ENCODE peak calls at places on chromosomes 5 and 9, in nine cellular contexts. V is activated CD8-positive, alpha-beta memory T cell treated with anti-CD3 and anti-CD28 coated beads for 1 hour; N is T-helper 1 cell; Z is NCI-H446; U is IMR-90; X is LHCN-M2; G is iPS-NIHi11; P is NCI-H1092; I is breast epithelium. R is an unnamed sample.

GRCh38 chr5:169801324-169801777 is 164.3 kb downstream of the DOCK2 start:
- DNase-seq in P (no peak), G (no peak), I (no peak), Z (no peak), N (no peak), V (no peak), X (peak; percentile 30), U (peak; percentile 70), R (no peak)

GRCh38 chr9:135951889-135952663 is 9.1 kb downstream of the UBAC1 start:
- DNase-seq in I (no peak), N (no peak), U (peak; percentile 91), Z (no peak), V (no peak), X (peak; percentile 93), P (no peak), G (peak; percentile 49), R (peak; percentile 75)

GRCh38 chr5:6803981-6804550 is 90.8 kb downstream of the TENT4A start:
- DNase-seq in Z (no peak), V (no peak), U (no peak), P (no peak), G (no peak), X (peak; percentile 5), I (no peak), N (no peak), R (no peak)

GRCh38 chr5:92505145-92505544 is 1075.9 kb downstream of the NR2F1-AS1 start:
- DNase-seq in Z (no peak), P (no peak), G (no peak), N (no peak), V (no peak), U (peak; percentile 53), I (no peak), X (peak; percentile 49), R (no peak)

GRCh38 chr9:13429271-13429670 is 149.8 kb upstream of the MPDZ start:
- DNase-seq in Z (peak; percentile 100), P (no peak), V (no peak), G (no peak), X (no peak), U (no peak), I (no peak), N (no peak), R (no peak)

GRCh38 chr5:103523319-103523718 is 39.3 kb downstream of the NUDT12 start:
- DNase-seq in N (no peak), I (no peak), Z (no peak), V (no peak), X (no peak), P (no peak), G (no peak), U (no peak), R (no peak)

GRCh38 chr5:138927979-138928378 is 52.8 kb upstream of the LRRTM2 start:
- DNase-seq in N (no peak), I (no peak), U (peak; percentile 23), X (peak; percentile 32), V (no peak), G (no peak), P (peak; percentile 32), Z (peak; percentile 9), R (no peak)

GRCh38 chr5:159414021-159414420 is 83.7 kb upstream of the IL12B start:
- DNase-seq in G (no peak), U (no peak), N (no peak), V (no peak), I (no peak), P (no peak), Z (no peak), X (no peak), R (no peak)

GRCh38 chr9:88540364-88540763 is 5.4 kb downstream of the NXNL2 start:
- DNase-seq in U (no peak), G (no peak), P (no peak), V (no peak), N (no peak), X (no peak), I (no peak), Z (no peak), R (no peak)

GRCh38 chr5:179373101-179373934 is 28.1 kb upstream of the ADAMTS2 start:
- DNase-seq in X (no peak), V (no peak), Z (peak; percentile 22), N (no peak), P (peak; percentile 61), U (no peak), I (peak; percentile 25), G (peak; percentile 77), R (no peak)

R was measured in NCI-H146.